ENCODE peak calls at places on chromosomes 5 and 9, in eight cellular contexts. J, U, E, O, D, Y, I and N are unnamed samples.

GRCh38 chr5:172503925-172504730 is 49.8 kb upstream of the SH3PXD2B start:
- DNase-seq in J (no peak), U (no peak), E (peak), O (no peak), D (peak), Y (no peak), I (no peak), N (peak)

GRCh38 chr5:149237662-149238061 is 34.0 kb upstream of the AFAP1L1 start:
- DNase-seq in J (no peak), U (no peak), E (no peak), O (no peak), D (no peak), Y (no peak), I (no peak), N (no peak)

GRCh38 chr9:6428940-6429889 is 16.2 kb downstream of the UHRF2 start:
- DNase-seq in J (no peak), U (no peak), E (no peak), O (no peak), D (no peak), Y (no peak), I (peak), N (no peak)

GRCh38 chr5:82956600-82956999 is 120.6 kb downstream of the TMEM167A start:
- DNase-seq in J (no peak), U (no peak), E (no peak), O (no peak), D (no peak), Y (no peak), I (no peak), N (no peak)

GRCh38 chr5:72281764-72282499 is 38.1 kb downstream of the MRPS27 start:
- DNase-seq in J (no peak), U (peak), E (no peak), O (no peak), D (no peak), Y (no peak), I (no peak), N (no peak)

GRCh38 chr9:125366676-125367075 is 105.0 kb downstream of the GAPVD1 start:
- DNase-seq in J (no peak), U (no peak), E (no peak), O (no peak), D (no peak), Y (no peak), I (no peak), N (no peak)

GRCh38 chr9:27679338-27679737 is 106.1 kb upstream of the C9orf72 start:
- DNase-seq in J (no peak), U (no peak), E (no peak), O (no peak), D (no peak), Y (no peak), I (no peak), N (no peak)

GRCh38 chr5:122774861-122775712 is at the start of gene SNX2:
- DNase-seq in J (peak), U (peak), E (peak), O (peak), D (peak), Y (peak), I (peak), N (peak)

GRCh38 chr9:128632486-128632885 is 24.2 kb downstream of the DYNC2I2 start:
- DNase-seq in J (no peak), U (no peak), E (no peak), O (no peak), D (no peak), Y (peak), I (no peak), N (no peak)

GRCh38 chr9:27586200-27586599 is 12.9 kb upstream of the C9orf72 start:
- DNase-seq in J (no peak), U (no peak), E (no peak), O (no peak), D (no peak), Y (no peak), I (no peak), N (no peak)

GRCh38 chr5:132419517-132420468 is 50.3 kb downstream of the SLC22A5 start:
- DNase-seq in J (peak), U (peak), E (peak), O (no peak), D (no peak), Y (peak), I (peak), N (peak)

GRCh38 chr5:120901199-120901598 is 437.1 kb downstream of the PRR16 start:
- DNase-seq in J (no peak), U (peak), E (no peak), O (no peak), D (no peak), Y (no peak), I (no peak), N (no peak)

GRCh38 chr5:151275803-151276202 is 22.8 kb downstream of the GM2A start:
- DNase-seq in J (no peak), U (no peak), E (no peak), O (no peak), D (no peak), Y (no peak), I (no peak), N (no peak)

GRCh38 chr9:91921371-91921770 is 28.7 kb downstream of the ROR2 start:
- DNase-seq in J (no peak), U (no peak), E (peak), O (no peak), D (no peak), Y (no peak), I (no peak), N (no peak)

GRCh38 chr9:91771027-91771426 is 179.0 kb downstream of the ROR2 start:
- DNase-seq in J (peak), U (peak), E (peak), O (no peak), D (no peak), Y (no peak), I (no peak), N (no peak)

GRCh38 chr5:71697967-71698366 is 21.1 kb upstream of the CARTPT start:
- DNase-seq in J (no peak), U (peak), E (peak), O (no peak), D (no peak), Y (no peak), I (no peak), N (no peak)

GRCh38 chr5:36836831-36837230 is 39.7 kb upstream of the NIPBL start:
- DNase-seq in J (no peak), U (no peak), E (no peak), O (no peak), D (no peak), Y (no peak), I (no peak), N (no peak)

GRCh38 chr9:16364347-16364746 is 506.1 kb downstream of the BNC2 start:
- DNase-seq in J (no peak), U (no peak), E (peak), O (no peak), D (no peak), Y (peak), I (no peak), N (no peak)

GRCh38 chr5:3024541-3024940 is 273.1 kb upstream of the IRX2 start:
- DNase-seq in J (no peak), U (no peak), E (no peak), O (no peak), D (no peak), Y (no peak), I (no peak), N (no peak)

GRCh38 chr9:134167530-134167931 is 3.2 kb upstream of the RNU6ATAC start:
- DNase-seq in J (no peak), U (peak), E (no peak), O (no peak), D (no peak), Y (no peak), I (no peak), N (no peak)